ENCODE peak calls at places on chromosome 10, in eight cellular contexts. N is A549, U is heart left ventricle, I is gastrocnemius medialis, V is lower leg skin, J is transverse colon, T is adrenal gland, Z is IMR-90. Y is an unnamed sample.

GRCh38 chr10:59138052-59138451 is 38.4 kb upstream of the PHYHIPL start:
- DNase-seq in T (no peak), V (no peak), U (no peak), J (no peak), Z (no peak), N (no peak), I (no peak), Y (no peak)

GRCh38 chr10:94567714-94568520 is 22.3 kb downstream of the HELLS start:
- DNase-seq in N (no peak), J (no peak), Z (no peak), V (no peak), T (no peak), U (no peak), I (no peak), Y (no peak)

GRCh38 chr10:60910543-60910942 is 33.4 kb downstream of the RHOBTB1 start:
- DNase-seq in U (no peak), J (no peak), I (no peak), N (no peak), T (peak), V (no peak), Z (no peak), Y (no peak)

GRCh38 chr10:58305821-58306220 is 29.0 kb upstream of the UBE2D1 start:
- DNase-seq in U (no peak), J (no peak), V (no peak), N (no peak), I (no peak), T (no peak), Z (no peak), Y (no peak)

GRCh38 chr10:89516149-89516832 is 19.1 kb downstream of the SLC16A12 start:
- DNase-seq in T (no peak), U (peak), N (peak), J (peak), Z (peak), I (no peak), V (no peak), Y (peak)

GRCh38 chr10:123729523-123729922 is 63.4 kb downstream of the GPR26 start:
- DNase-seq in U (no peak), Z (no peak), V (no peak), I (no peak), N (no peak), J (no peak), T (no peak), Y (no peak)

GRCh38 chr10:43859016-43859525 is 210.4 kb upstream of the ZNF32 start:
- DNase-seq in J (no peak), N (no peak), V (no peak), U (no peak), I (no peak), Z (no peak), T (no peak), Y (no peak)

GRCh38 chr10:91043173-91043910 is 122.5 kb upstream of the ANKRD1 start:
- DNase-seq in T (peak), J (no peak), Z (peak), U (no peak), V (no peak), N (peak), I (no peak), Y (peak)

GRCh38 chr10:47451998-47452494 is 31.9 kb downstream of the ANXA8 start:
- DNase-seq in V (no peak), N (no peak), I (no peak), Z (no peak), J (no peak), T (no peak), U (no peak), Y (no peak)

GRCh38 chr10:31745612-31746376 is 182.8 kb downstream of the ARHGAP12 start:
- DNase-seq in I (no peak), N (peak), T (peak), J (no peak), Z (peak), U (no peak), V (no peak), Y (no peak)

GRCh38 chr10:111344804-111345203 is 268.0 kb downstream of the ADRA2A start:
- DNase-seq in T (no peak), Z (no peak), U (no peak), J (no peak), N (peak), V (no peak), I (no peak), Y (no peak)

GRCh38 chr10:61135276-61135721 is 191.3 kb upstream of the RHOBTB1 start:
- DNase-seq in Z (no peak), T (no peak), J (no peak), U (no peak), V (no peak), N (no peak), I (no peak), Y (no peak)

GRCh38 chr10:77890097-77890496 is 36.5 kb downstream of the DLG5 start:
- DNase-seq in J (no peak), U (no peak), T (no peak), V (no peak), I (no peak), Z (no peak), N (peak), Y (no peak)

GRCh38 chr10:76033457-76034196 is 602.2 kb downstream of the LRMDA start:
- DNase-seq in U (no peak), I (no peak), V (peak), T (no peak), J (no peak), N (peak), Z (peak), Y (no peak)

GRCh38 chr10:10647331-10647730 is 370.3 kb upstream of the CELF2 start:
- DNase-seq in I (no peak), N (no peak), T (no peak), U (no peak), Z (no peak), J (no peak), V (no peak), Y (no peak)

GRCh38 chr10:70594161-70594560 is 8.4 kb downstream of the PRF1 start:
- DNase-seq in U (no peak), Z (no peak), J (no peak), I (no peak), T (no peak), V (no peak), N (no peak), Y (no peak)

GRCh38 chr10:100997364-100998182 is 2.0 kb upstream of the LZTS2 start:
- DNase-seq in T (peak), I (peak), J (peak), Z (peak), V (peak), U (peak), N (peak), Y (peak)

GRCh38 chr10:132826524-132827422 is 40.8 kb upstream of the NKX6-2 start:
- DNase-seq in T (no peak), V (no peak), U (peak), J (no peak), N (no peak), I (no peak), Z (no peak), Y (no peak)
- TF ChIP-seq POLR2A in T (no peak), V (no peak), U (no peak), J (no peak), N (no peak), I (no peak), Z (no peak), Y (no peak)

GRCh38 chr10:13587367-13587766 is 602 bp downstream of the PRPF18 start:
- DNase-seq in T (peak), U (no peak), V (no peak), I (no peak), Z (no peak), J (peak), N (no peak), Y (peak)

GRCh38 chr10:13585943-13586342 is 822 bp upstream of the PRPF18 start:
- DNase-seq in V (no peak), Z (no peak), N (no peak), I (no peak), J (no peak), T (no peak), U (no peak), Y (no peak)

GRCh38 chr10:13589316-13589715 is 2.6 kb downstream of the PRPF18 start:
- DNase-seq in V (no peak), T (no peak), I (no peak), N (no peak), U (no peak), Z (no peak), J (no peak), Y (no peak)

GRCh38 chr10:13585195-13585751 is 1.5 kb upstream of the PRPF18 start:
- DNase-seq in N (no peak), J (no peak), Z (no peak), V (no peak), U (no peak), T (no peak), I (no peak), Y (no peak)

DNA sequence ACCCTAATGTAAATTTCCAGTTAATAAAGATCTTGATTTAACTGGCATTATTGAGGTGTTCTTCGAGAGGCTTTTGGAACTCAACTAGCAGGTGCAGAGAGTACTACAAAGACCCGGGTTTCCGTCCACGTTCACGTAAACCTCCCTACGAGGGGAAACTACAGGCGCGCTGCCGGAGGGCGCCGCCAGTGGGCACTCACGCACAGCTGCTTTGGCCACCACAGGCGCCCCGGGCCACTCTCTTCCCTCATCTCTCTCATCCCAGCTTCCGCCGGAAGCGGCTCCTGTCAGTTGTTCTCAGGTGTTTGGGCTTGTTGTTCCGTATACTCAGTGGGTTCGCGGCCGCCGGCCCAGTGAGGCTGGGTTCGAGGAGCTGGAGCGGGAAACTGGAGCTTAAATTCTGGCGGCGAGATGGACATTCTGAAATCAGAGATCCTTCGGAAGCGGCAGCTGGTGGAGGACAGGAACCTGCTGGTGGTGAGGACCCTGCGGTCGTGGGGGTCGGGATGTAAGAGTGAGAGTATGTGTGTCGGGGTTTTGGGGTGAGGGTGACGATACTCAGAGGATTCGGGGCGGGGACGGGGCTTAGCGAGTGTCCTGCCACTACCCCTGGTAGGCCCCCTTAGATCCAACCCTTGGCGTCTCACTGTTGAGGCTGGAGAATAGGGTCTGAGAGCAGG is at the start of gene PRPF18:
- DNase-seq in N (peak), U (peak), I (peak), J (peak), V (peak), Z (peak), T (peak), Y (peak)
- TF ChIP-seq POLR2A in N (peak), U (no peak), I (peak), J (peak), V (no peak), Z (peak), T (peak), Y (peak)

DNA sequence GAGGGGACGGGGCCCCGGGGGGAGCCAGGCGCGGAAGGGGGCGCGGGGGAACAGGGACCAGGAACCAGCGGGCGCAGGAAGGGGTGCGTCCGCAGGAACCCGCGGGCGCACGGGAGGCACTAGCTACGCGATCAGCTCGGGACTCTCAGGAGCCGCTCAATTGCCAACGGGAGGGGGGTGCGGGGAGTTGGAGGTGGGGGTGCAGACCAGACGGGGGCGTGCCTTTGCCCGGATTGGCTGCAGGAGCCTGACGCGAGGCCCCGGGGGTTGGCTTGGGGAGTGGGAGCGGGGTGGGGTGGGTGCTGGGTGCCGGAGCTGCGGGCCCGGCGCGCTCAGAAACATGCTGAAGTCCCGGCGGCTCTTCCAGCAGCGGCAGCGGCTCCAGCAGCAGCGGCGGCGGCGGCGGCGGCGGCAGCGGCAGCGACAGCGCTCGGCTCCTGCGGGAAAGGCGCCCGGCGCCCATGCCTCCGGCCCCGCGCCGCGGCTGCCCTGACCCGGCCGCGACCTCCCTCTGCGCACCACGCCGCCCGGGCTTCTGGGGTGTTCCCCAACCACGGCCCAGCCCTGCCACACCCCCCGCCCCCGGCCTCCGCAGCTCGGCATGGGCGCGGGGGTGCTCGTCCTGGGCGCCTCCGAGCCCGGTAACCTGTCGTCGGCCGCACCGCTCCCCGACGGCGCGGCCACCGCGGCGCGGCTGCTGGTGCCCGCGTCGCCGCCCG is at the start of gene ADRB1:
- DNase-seq in Z (peak), J (peak), I (peak), N (peak), V (peak), U (peak), T (peak), Y (no peak)
- TF ChIP-seq POLR2A in Z (no peak), J (peak), I (peak), N (peak), V (no peak), U (peak), T (no peak), Y (no peak)

DNA sequence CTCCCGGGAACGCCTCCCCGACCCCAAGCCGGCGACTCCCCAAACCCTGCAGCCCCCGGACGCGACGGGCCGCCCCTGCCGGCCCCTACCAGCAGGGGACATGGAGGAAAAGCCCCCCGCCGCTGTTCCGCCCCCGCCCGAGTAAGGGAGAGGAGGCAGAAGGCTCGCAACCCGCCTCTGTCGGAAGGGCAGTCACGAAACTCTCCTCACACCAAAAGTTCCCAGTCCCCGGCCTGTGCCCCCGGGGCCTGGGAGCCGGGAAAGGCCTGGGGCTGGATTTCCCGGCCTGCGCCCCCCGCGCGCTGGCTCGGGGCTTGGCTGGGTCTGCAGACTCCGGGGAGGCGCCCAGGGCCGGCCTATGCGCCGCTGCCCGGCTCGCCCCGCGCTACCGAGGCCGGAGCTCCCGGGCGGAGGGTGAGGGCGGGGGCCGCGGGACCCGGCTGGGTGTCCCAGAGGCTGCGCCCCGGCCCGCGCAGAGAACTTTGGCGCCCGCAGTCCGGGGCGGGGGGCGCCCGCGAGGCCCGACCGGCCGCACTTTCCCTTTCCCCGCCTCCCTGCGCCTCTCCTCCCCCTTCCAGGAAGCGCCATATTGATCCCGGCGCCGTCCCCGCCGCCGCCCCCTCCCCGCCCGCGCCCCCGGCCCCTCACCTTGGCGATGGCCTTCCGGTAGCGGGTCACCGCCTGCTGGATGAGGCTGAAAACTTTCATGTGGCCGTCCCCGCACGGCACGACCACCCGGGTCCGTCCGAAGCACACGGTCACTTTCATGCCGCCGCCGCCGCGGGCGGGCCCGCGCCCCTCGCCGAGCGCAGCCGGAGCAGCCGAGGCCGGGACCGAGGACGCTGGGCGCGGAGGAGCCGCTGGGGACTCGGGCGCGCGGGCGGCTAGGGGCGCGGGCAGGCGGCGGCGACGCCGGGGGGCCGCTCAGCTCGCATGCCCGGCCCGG is 595 bp downstream of the PARD3 start:
- DNase-seq in N (peak), I (no peak), V (no peak), J (peak), T (peak), Z (peak), U (peak), Y (peak)
- TF ChIP-seq POLR2A in N (no peak), I (no peak), V (no peak), J (no peak), T (no peak), Z (no peak), U (no peak), Y (no peak)

DNA sequence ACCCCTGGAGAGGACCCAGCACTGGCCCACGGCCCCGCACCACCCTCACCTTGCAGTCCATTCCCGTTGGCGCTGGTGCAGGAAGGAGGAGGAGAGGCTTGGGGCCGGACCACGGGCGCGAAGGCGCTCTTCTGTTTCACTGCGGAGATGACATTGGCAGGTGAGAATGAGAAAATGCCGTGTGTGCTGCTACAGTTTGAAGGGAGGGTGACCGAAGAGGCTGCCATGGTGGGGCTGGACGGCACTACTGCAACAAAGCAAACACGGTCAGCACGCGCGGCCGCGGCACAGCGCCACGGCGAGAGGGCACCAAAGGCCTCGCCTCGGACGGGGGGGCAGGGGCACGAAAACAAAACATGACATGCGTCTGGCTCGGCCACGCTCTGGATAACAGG is 123.9 kb downstream of the EBF3 start:
- DNase-seq in U (no peak), I (no peak), N (no peak), T (no peak), Z (no peak), V (no peak), J (no peak), Y (no peak)
- TF ChIP-seq POLR2A in U (no peak), I (no peak), N (no peak), T (no peak), Z (no peak), V (no peak), J (no peak), Y (no peak)

GRCh38 chr10:95872158-95872711 is 35.5 kb upstream of the CC2D2B start:
- DNase-seq in J (no peak), T (no peak), I (no peak), U (no peak), Z (no peak), V (no peak), N (no peak), Y (no peak)
- TF ChIP-seq POLR2A in J (no peak), T (no peak), I (no peak), U (no peak), Z (no peak), V (no peak), N (no peak), Y (no peak)

GRCh38 chr10:118341678-118342637 is at the start of gene FAM204A:
- DNase-seq in Z (peak), U (peak), I (peak), N (peak), T (peak), J (peak), V (peak), Y (peak)
- TF ChIP-seq POLR2A in Z (peak), U (no peak), I (peak), N (peak), T (peak), J (peak), V (no peak), Y (peak)

GRCh38 chr10:14508725-14509124 is 178.0 kb upstream of the FRMD4A start:
- DNase-seq in T (no peak), J (no peak), U (no peak), Z (no peak), I (no peak), V (no peak), N (no peak), Y (no peak)

GRCh38 chr10:14502451-14502850 is 171.7 kb upstream of the FRMD4A start:
- DNase-seq in U (no peak), Z (peak), T (no peak), V (no peak), N (no peak), I (no peak), J (no peak), Y (no peak)

GRCh38 chr10:14510346-14510745 is 179.6 kb upstream of the FRMD4A start:
- DNase-seq in T (no peak), I (no peak), J (no peak), U (no peak), N (no peak), Z (no peak), V (no peak), Y (no peak)

GRCh38 chr10:14507721-14508120 is 177.0 kb upstream of the FRMD4A start:
- DNase-seq in U (no peak), J (no peak), I (no peak), Z (no peak), V (no peak), N (no peak), T (no peak), Y (no peak)

DNA sequence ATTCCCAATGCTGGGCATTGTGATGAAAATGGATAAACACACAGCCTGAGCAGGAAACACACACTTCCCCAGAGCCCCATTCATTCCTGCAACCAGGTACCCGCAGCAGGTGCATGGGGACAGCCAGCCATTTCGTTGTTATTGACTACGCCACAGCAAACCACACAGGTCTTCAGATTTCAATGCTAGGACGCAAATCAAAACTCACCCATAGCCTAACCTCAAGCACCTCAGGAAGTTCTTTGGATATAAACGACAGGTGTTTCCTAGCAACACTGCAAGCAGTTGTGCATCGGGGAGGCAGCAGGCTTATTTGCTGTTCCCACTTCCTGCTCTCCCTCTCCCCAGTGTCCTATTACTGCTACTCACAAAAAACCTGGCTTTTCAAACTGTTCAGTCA is 176.4 kb upstream of the FRMD4A start:
- DNase-seq in T (no peak), I (no peak), V (no peak), U (no peak), Z (no peak), J (no peak), N (no peak), Y (no peak)
- TF ChIP-seq POLR2A in T (no peak), I (no peak), V (no peak), U (no peak), Z (no peak), J (no peak), N (no peak), Y (no peak)

DNA sequence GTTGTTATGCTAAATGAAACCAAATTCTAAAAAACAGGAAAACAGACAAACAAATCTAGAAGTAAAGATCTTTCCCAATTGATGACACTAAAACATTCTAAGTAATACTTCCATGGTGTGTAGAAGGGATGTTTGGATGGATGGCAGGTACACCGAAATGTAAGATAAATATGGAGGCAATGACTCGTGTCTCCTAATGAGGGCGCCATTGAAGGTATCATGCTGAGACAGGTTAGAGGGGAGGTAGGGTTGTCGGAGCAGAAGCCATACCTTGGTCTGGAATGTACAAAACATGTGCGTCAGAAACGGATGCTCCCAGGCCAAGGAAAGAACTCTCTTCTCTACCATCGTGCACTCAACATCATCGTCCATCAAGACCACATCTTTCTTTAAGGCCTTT is 101.4 kb downstream of the PRKCQ start:
- DNase-seq in I (no peak), Z (no peak), N (no peak), U (no peak), T (no peak), V (no peak), J (no peak), Y (no peak)
- TF ChIP-seq POLR2A in I (no peak), Z (no peak), N (no peak), U (no peak), T (no peak), V (no peak), J (no peak), Y (no peak)